ENCODE peak calls at places on chromosomes 12 and 14, in four cellular contexts. L is AG04449; M is lower leg skin; G is CD8-positive, alpha-beta memory T cell. U is an unnamed sample.

GRCh38 chr14:68199465-68200145 is 380.0 kb downstream of the RAD51B start:
- DNase-seq in L (no peak), M (no peak), G (no peak), U (no peak)

GRCh38 chr14:64218344-64219240 is 75.6 kb downstream of the ESR2 start:
- DNase-seq in L (no peak), M (no peak), G (no peak), U (no peak)

GRCh38 chr14:75711796-75712211 is 50.8 kb downstream of the TTLL5 start:
- DNase-seq in L (peak; percentile 52), M (peak; percentile 32), G (no peak), U (peak; percentile 25)

GRCh38 chr14:101958418-101959185 is 5.8 kb upstream of the DYNC1H1 start:
- DNase-seq in L (no peak), M (no peak), G (no peak), U (no peak)

GRCh38 chr12:68326720-68327119 is 5.4 kb downstream of the MDM1 start:
- DNase-seq in L (no peak), M (no peak), G (no peak), U (no peak)

GRCh38 chr14:25411933-25412757 is 362.2 kb upstream of the STXBP6 start:
- DNase-seq in L (no peak), M (no peak), G (no peak), U (no peak)

GRCh38 chr12:56932867-56933266 is 1.3 kb downstream of the SDR9C7 start:
- DNase-seq in L (no peak), M (peak; percentile 65), G (no peak), U (no peak)

GRCh38 chr12:5485471-5485870 is 53.6 kb downstream of the NTF3 start:
- DNase-seq in L (no peak), M (no peak), G (no peak), U (no peak)

GRCh38 chr12:68591716-68592437 is 18.8 kb upstream of the RAP1B start:
- DNase-seq in L (no peak), M (no peak), G (peak; percentile 84), U (no peak)

GRCh38 chr14:75751291-75751690 is 90.2 kb downstream of the TTLL5 start:
- DNase-seq in L (no peak), M (no peak), G (no peak), U (no peak)

U was measured in hypothalamus.